ENCODE peak calls at places on chromosomes 1 and 21, in four cellular contexts. Q is K562, L is heart left ventricle, A is fibroblast of lung. J is an unnamed sample. For H3K27me3, the result is how much of the 10 kb centered on the place peaks cover.

GRCh38 chr1:112396668-112397025 is 633 bp downstream of the CTTNBP2NL start:
- DNase-seq in L (no peak), A (peak), Q (no peak), J (no peak)

GRCh38 chr1:81549588-81550127 is 251.1 kb upstream of the ADGRL2 start:
- DNase-seq in L (no peak), A (peak), Q (no peak), J (peak)

GRCh38 chr1:37096523-37096922 is 62.2 kb upstream of the GRIK3 start:
- DNase-seq in L (no peak), Q (peak), A (no peak), J (no peak)

GRCh38 chr1:101520302-101520701 is 283.5 kb downstream of the S1PR1 start:
- DNase-seq in L (no peak), A (peak), Q (peak), J (no peak)

GRCh38 chr1:7891804-7892203 is 38.9 kb upstream of the UTS2 start:
- DNase-seq in L (no peak), Q (no peak), A (no peak), J (no peak)

GRCh38 chr21:29477941-29478340 is 179.2 kb downstream of the BACH1 start:
- DNase-seq in A (peak), Q (no peak), L (no peak), J (no peak)

GRCh38 chr1:169538998-169539871 is 47.0 kb downstream of the F5 start:
- DNase-seq in Q (no peak), A (peak), L (no peak), J (peak)

GRCh38 chr1:220425852-220426251 is 102.1 kb upstream of the MARK1 start:
- DNase-seq in A (no peak), L (no peak), Q (no peak), J (no peak)

GRCh38 chr1:174789399-174789798 is 210.3 kb upstream of the CACYBP start:
- DNase-seq in L (no peak), A (peak), Q (no peak), J (peak)

GRCh38 chr1:60911980-60912692 is 170.2 kb upstream of the NFIA start:
- DNase-seq in A (no peak), Q (no peak), L (peak), J (no peak)

GRCh38 chr1:44553771-44554170 is 120.5 kb downstream of the TMEM53 start:
- DNase-seq in L (no peak), Q (no peak), A (no peak), J (no peak)

GRCh38 chr1:218967836-218968235 is 205.8 kb upstream of the LYPLAL1 start:
- DNase-seq in Q (no peak), A (peak), L (no peak), J (peak)

GRCh38 chr1:240734001-240734400 is 122.0 kb upstream of the GREM2 start:
- DNase-seq in L (no peak), A (no peak), Q (no peak), J (no peak)

GRCh38 chr1:201849372-201850052 is 20.6 kb downstream of the IPO9 start:
- DNase-seq in A (no peak), L (no peak), Q (no peak), J (no peak)

GRCh38 chr1:232435746-232436145 is 194.2 kb downstream of the SIPA1L2 start:
- DNase-seq in Q (no peak), L (no peak), A (peak), J (no peak)

GRCh38 chr1:151946366-151946764 is 37.1 kb upstream of the THEM4 start:
- DNase-seq in L (no peak), A (no peak), Q (no peak), J (no peak)

GRCh38 chr1:58249729-58250586 is 296.6 kb downstream of the OMA1 start:
- DNase-seq in L (peak), A (peak), Q (no peak), J (no peak)

GRCh38 chr21:37554661-37555379 is 188.2 kb downstream of the DYRK1A start:
- DNase-seq in A (no peak), L (no peak), Q (no peak), J (no peak)

GRCh38 chr1:58815069-58815679 is 31.3 kb upstream of the JUN start:
- DNase-seq in Q (peak), A (peak), L (peak), J (peak)

GRCh38 chr1:42040159-42040558 is 113.1 kb upstream of the GUCA2B start:
- DNase-seq in A (no peak), L (no peak), Q (no peak), J (no peak)

GRCh38 chr1:195188821-195189220 is 1419.4 kb downstream of the KCNT2 start:
- DNase-seq in A (peak), L (no peak), Q (no peak), J (no peak)

GRCh38 chr1:80059940-80060339 is 1053.4 kb upstream of the ADGRL4 start:
- DNase-seq in L (no peak), A (no peak), Q (no peak), J (no peak)

GRCh38 chr1:237045278-237046016 is 3.5 kb downstream of the RYR2 start:
- DNase-seq in L (no peak), Q (no peak), A (no peak), J (no peak)

GRCh38 chr1:2233468-2233867 is 5.3 kb downstream of the SKI start:
- DNase-seq in L (no peak), Q (no peak), A (no peak), J (no peak)

GRCh38 chr1:226632169-226632884 is 83.8 kb downstream of the STUM start:
- DNase-seq in A (no peak), Q (no peak), L (peak), J (no peak)

GRCh38 chr1:208247696-208248095 is 3.5 kb upstream of the PLXNA2 start:
- DNase-seq in L (no peak), A (no peak), Q (no peak), J (no peak)

GRCh38 chr1:204398197-204399125 is 13.2 kb downstream of the PPP1R15B start:
- DNase-seq in Q (peak), L (no peak), A (peak), J (no peak)

GRCh38 chr21:44932366-44933181 is 7.3 kb upstream of the SLX9 start:
- DNase-seq in Q (peak), L (peak), A (no peak), J (no peak)

GRCh38 chr21:35737425-35737824 is 322.9 kb downstream of the SETD4 start:
- DNase-seq in Q (no peak), L (no peak), A (no peak), J (no peak)

GRCh38 chr1:187871177-187871576 is 1042.4 kb downstream of the PLA2G4A start:
- DNase-seq in A (no peak), Q (no peak), L (no peak), J (no peak)

GRCh38 chr1:35288761-35289160 is 20.3 kb downstream of the ZMYM4 start:
- DNase-seq in A (peak), L (no peak), Q (no peak), J (peak)

GRCh38 chr1:206036661-206037455 is 13.2 kb upstream of the CTSE start:
- DNase-seq in A (no peak), Q (no peak), L (no peak), J (no peak)

GRCh38 chr1:206037521-206037920 is 13.8 kb upstream of the CTSE start:
- DNase-seq in Q (no peak), A (no peak), L (no peak), J (no peak)

GRCh38 chr1:206039046-206039929 is 13.7 kb upstream of the RHEX start:
- DNase-seq in L (no peak), Q (no peak), A (no peak), J (no peak)

GRCh38 chr1:206040328-206040727 is 12.6 kb upstream of the RHEX start:
- DNase-seq in Q (no peak), A (no peak), L (no peak), J (no peak)

GRCh38 chr1:206041640-206042039 is 11.3 kb upstream of the RHEX start:
- DNase-seq in A (no peak), L (no peak), Q (no peak), J (no peak)
- H3K27me3 ChIP-seq in A (under half), L (under half), Q (under half), J (under half)

GRCh38 chr1:89780721-89781120 is 40.1 kb upstream of the LRRC8D start:
- DNase-seq in A (peak), L (no peak), Q (no peak), J (peak)
- TF ChIP-seq CTCF in A (peak), L (no peak), Q (peak), J (peak)

DNA sequence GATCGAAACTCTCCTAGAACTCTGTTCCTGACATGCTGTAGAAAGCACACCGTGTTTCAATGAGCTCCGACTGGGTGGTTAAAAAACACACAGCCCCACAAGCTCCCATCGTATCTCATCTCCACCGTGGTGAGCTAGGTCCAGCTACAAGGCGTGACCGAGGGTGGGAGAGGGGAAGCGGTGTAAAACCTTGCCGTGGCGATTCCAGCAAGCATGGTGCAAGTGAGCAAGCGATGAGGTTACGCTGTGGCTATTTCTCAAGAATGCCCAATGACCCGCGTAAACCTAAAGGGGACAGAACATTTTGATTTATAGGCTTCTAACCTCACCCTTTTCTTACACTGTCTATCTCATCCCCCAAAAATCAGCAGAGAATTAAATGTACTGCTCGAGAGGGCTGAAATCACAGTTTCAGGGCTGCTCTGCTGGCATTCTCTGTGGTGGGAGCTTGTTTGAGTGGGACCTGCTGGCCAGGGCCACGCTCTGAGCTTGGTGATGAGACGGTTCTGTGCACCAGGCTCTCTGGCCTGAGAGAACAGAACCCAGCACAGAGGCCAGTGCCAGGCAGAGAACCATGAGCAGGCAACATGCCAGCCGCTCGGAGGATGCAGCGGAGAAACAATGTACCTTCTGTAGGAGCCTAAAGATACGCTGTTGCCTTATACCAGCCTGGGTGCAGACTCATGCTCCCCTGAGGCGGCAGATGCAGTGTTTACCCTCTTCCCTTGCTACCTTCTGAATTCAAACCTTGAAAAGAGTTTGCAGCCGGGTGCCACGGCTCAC is 10.2 kb downstream of the C2CD2 start:
- DNase-seq in Q (no peak), L (no peak), A (no peak), J (no peak)
- H3K4me3 ChIP-seq in Q (no peak), L (no peak), A (no peak), J (no peak)

GRCh38 chr1:199752688-199753027 is 274.9 kb upstream of the NR5A2 start:
- DNase-seq in L (no peak), Q (no peak), A (no peak), J (no peak)
- H3K27me3 ChIP-seq in L (under half), Q (under half), A (under half), J (under half)

J was measured in kidney epithelial cell.